ENCODE peak calls at places on chromosome 13, in ten cellular contexts. V is choroid plexus epithelial cell; C is stomach; Z is dorsolateral prefrontal cortex; G is iPS DF 6.9; J is aorta; K is hypothalamus; W is ureter; D is stimulated activated naive CD4-positive, alpha-beta T cell; S is H9. E is an unnamed sample.

GRCh38 chr13:110331362-110331761 is 24.3 kb downstream of the COL4A2 start:
- DNase-seq in J (no peak), S (no peak), G (no peak), W (no peak), K (no peak), Z (no peak), C (no peak), V (peak; percentile 92), D (no peak), E (peak; percentile 59)

GRCh38 chr13:93260591-93260990 is 34.0 kb downstream of the GPC6 start:
- DNase-seq in J (no peak), V (peak; percentile 54), G (no peak), K (no peak), Z (no peak), S (no peak), D (no peak), W (no peak), C (no peak), E (no peak)

GRCh38 chr13:90591927-90592268 is 755.6 kb upstream of the MIR17HG start:
- DNase-seq in W (no peak), V (no peak), K (no peak), G (no peak), S (peak; percentile 41), D (no peak), C (no peak), Z (no peak), J (no peak), E (no peak)

GRCh38 chr13:85597790-85598500 is 201.3 kb downstream of the SLITRK6 start:
- DNase-seq in S (no peak), G (no peak), J (no peak), K (no peak), V (peak; percentile 20), W (no peak), D (no peak), Z (no peak), C (no peak), E (no peak)

GRCh38 chr13:101514695-101515275 is 62.3 kb downstream of the ITGBL1 start:
- DNase-seq in Z (no peak), D (peak; percentile 15), J (no peak), C (no peak), S (no peak), G (peak; percentile 7), K (no peak), W (no peak), V (peak; percentile 89), E (no peak)

GRCh38 chr13:77752512-77753069 is 55.1 kb downstream of the SLAIN1 start:
- DNase-seq in C (no peak), J (no peak), W (no peak), D (no peak), V (no peak), G (no peak), S (no peak), Z (no peak), K (no peak), E (no peak)

GRCh38 chr13:72920097-72920496 is 138.2 kb downstream of the PIBF1 start:
- DNase-seq in D (no peak), K (no peak), G (no peak), V (no peak), S (no peak), J (no peak), Z (no peak), W (no peak), C (no peak), E (no peak)

GRCh38 chr13:28885191-28885590 is 65.1 kb downstream of the MTUS2 start:
- DNase-seq in G (no peak), Z (no peak), W (no peak), D (no peak), K (no peak), C (no peak), J (no peak), S (no peak), V (no peak), E (no peak)

GRCh38 chr13:40749327-40749726 is 21.7 kb downstream of the MRPS31 start:
- DNase-seq in Z (no peak), J (no peak), S (no peak), D (peak; percentile 21), K (no peak), C (no peak), V (peak; percentile 6), G (no peak), W (no peak), E (no peak)

GRCh38 chr13:40660692-40661091 is 5.7 kb downstream of the FOXO1 start:
- DNase-seq in J (no peak), Z (no peak), S (no peak), K (no peak), D (no peak), G (no peak), V (no peak), W (no peak), C (no peak), E (no peak)

GRCh38 chr13:113147206-113147605 is 11.2 kb upstream of the PROZ start:
- DNase-seq in C (no peak), Z (no peak), W (no peak), G (no peak), S (peak; percentile 17), D (no peak), K (no peak), V (no peak), J (no peak), E (no peak)

GRCh38 chr13:33483471-33483870 is 197.9 kb upstream of the STARD13 start:
- DNase-seq in S (no peak), D (no peak), K (no peak), G (no peak), C (no peak), J (no peak), V (no peak), W (no peak), Z (no peak), E (no peak)

GRCh38 chr13:75331792-75332349 is 150.1 kb downstream of the TBC1D4 start:
- DNase-seq in W (no peak), D (no peak), J (no peak), C (no peak), S (no peak), V (no peak), G (no peak), K (no peak), Z (no peak), E (no peak)

GRCh38 chr13:75372517-75372916 is 109.5 kb downstream of the TBC1D4 start:
- DNase-seq in J (no peak), W (no peak), V (peak; percentile 75), S (no peak), Z (no peak), K (no peak), C (no peak), G (no peak), D (peak; percentile 53), E (no peak)

GRCh38 chr13:22064854-22065646 is 394.2 kb downstream of the FGF9 start:
- DNase-seq in D (no peak), V (no peak), S (no peak), W (no peak), J (no peak), K (no peak), C (no peak), G (no peak), Z (no peak), E (no peak)

GRCh38 chr13:39767791-39768564 is 112.5 kb downstream of the COG6 start:
- DNase-seq in J (no peak), D (no peak), K (no peak), Z (no peak), S (no peak), W (no peak), G (no peak), C (no peak), V (no peak), E (no peak)

GRCh38 chr13:80473695-80474094 is 132.8 kb upstream of the SPRY2 start:
- DNase-seq in S (no peak), J (no peak), D (no peak), V (peak; percentile 90), W (no peak), G (no peak), K (no peak), C (no peak), Z (no peak), E (no peak)

GRCh38 chr13:20232556-20233277 is 598 bp upstream of the GJB6 start:
- DNase-seq in C (no peak), Z (no peak), S (no peak), G (no peak), V (no peak), W (no peak), D (no peak), K (no peak), J (no peak), E (no peak)

GRCh38 chr13:81872581-81872980 is 1531.7 kb upstream of the SPRY2 start:
- DNase-seq in Z (no peak), C (no peak), V (peak; percentile 36), J (no peak), D (no peak), S (peak; percentile 48), W (no peak), K (no peak), G (no peak), E (no peak)

GRCh38 chr13:26719356-26719945 is 41.1 kb downstream of the GPR12 start:
- DNase-seq in C (no peak), D (no peak), Z (no peak), K (no peak), J (no peak), W (no peak), G (no peak), S (no peak), V (peak; percentile 37), E (no peak)

GRCh38 chr13:87235621-87236020 is 435.6 kb upstream of the SLITRK5 start:
- DNase-seq in S (no peak), V (no peak), G (no peak), J (no peak), D (no peak), C (no peak), K (no peak), Z (no peak), W (no peak), E (no peak)

GRCh38 chr13:51726446-51727185 is 77.3 kb downstream of the DHRS12 start:
- DNase-seq in C (no peak), D (no peak), K (no peak), W (no peak), Z (no peak), J (no peak), S (no peak), G (no peak), V (peak; percentile 79), E (no peak)

GRCh38 chr13:109412232-109412935 is 374.0 kb downstream of the IRS2 start:
- DNase-seq in D (no peak), C (peak; percentile 34), V (peak; percentile 81), S (peak; percentile 46), W (no peak), J (no peak), K (peak; percentile 47), Z (no peak), G (no peak), E (no peak)

GRCh38 chr13:26941345-26942174 is 181.0 kb upstream of the GPR12 start:
- DNase-seq in G (no peak), K (no peak), C (no peak), Z (no peak), D (no peak), V (peak; percentile 76), S (no peak), W (no peak), J (no peak), E (no peak)

GRCh38 chr13:51978836-51979556 is 32.3 kb downstream of the ATP7B start:
- DNase-seq in W (no peak), C (no peak), Z (no peak), G (no peak), D (no peak), V (peak; percentile 17), S (no peak), J (no peak), K (no peak), E (no peak)

GRCh38 chr13:110409581-110409992 is 102.5 kb downstream of the COL4A2 start:
- DNase-seq in D (no peak), W (no peak), V (peak; percentile 80), Z (no peak), J (peak; percentile 83), K (no peak), G (no peak), C (no peak), S (no peak), E (no peak)